ENCODE peak calls at places on chromosome 10, in six cellular contexts. T is activated B cell treated with CpG ODN at 0.5 μM for 24 hours, A is cardiac muscle cell, R is IMR-90, G is type B pancreatic cell, O is uterus. X is an unnamed sample.

GRCh38 chr10:47257396-47258120 is 42.4 kb upstream of the GDF10 start:
- DNase-seq in G (no peak), O (no peak), A (no peak), R (peak; percentile 65), T (no peak), X (no peak)

GRCh38 chr10:30374353-30374752 is 25.3 kb upstream of the MTPAP start:
- DNase-seq in G (no peak), R (no peak), O (no peak), A (peak; percentile 35), T (no peak), X (no peak)

GRCh38 chr10:105352827-105353226 is 711.7 kb downstream of the SORCS3 start:
- DNase-seq in O (no peak), R (no peak), A (no peak), G (no peak), T (no peak), X (no peak)

GRCh38 chr10:128318868-128319267 is 192.6 kb upstream of the MKI67 start:
- DNase-seq in T (no peak), G (no peak), A (no peak), R (no peak), O (no peak), X (no peak)

GRCh38 chr10:123996302-123996701 is 97.1 kb downstream of the CHST15 start:
- DNase-seq in T (no peak), A (no peak), R (no peak), G (no peak), O (no peak), X (no peak)

GRCh38 chr10:12214763-12215218 is 18.8 kb downstream of the CDC123 start:
- DNase-seq in G (no peak), A (peak; percentile 68), O (no peak), R (peak; percentile 64), T (no peak), X (peak; percentile 32)

GRCh38 chr10:75662715-75663114 is 231.3 kb downstream of the LRMDA start:
- DNase-seq in T (no peak), O (peak; percentile 76), A (no peak), G (no peak), R (no peak), X (peak; percentile 80)

GRCh38 chr10:125149278-125150047 is 10.9 kb downstream of the CTBP2 start:
- DNase-seq in T (no peak), R (peak; percentile 87), G (no peak), A (no peak), O (peak; percentile 64), X (peak; percentile 84)

GRCh38 chr10:56505555-56505954 is 144.5 kb upstream of the ZWINT start:
- DNase-seq in A (no peak), R (no peak), G (no peak), T (no peak), O (no peak), X (no peak)

GRCh38 chr10:110336111-110336721 is 31.5 kb upstream of the SMNDC1 start:
- DNase-seq in R (peak; percentile 98), G (no peak), A (peak; percentile 49), T (no peak), O (no peak), X (peak; percentile 64)

GRCh38 chr10:50318129-50318528 is 66.8 kb upstream of the ASAH2 start:
- DNase-seq in O (no peak), R (no peak), T (no peak), A (no peak), G (no peak), X (no peak)

GRCh38 chr10:73886085-73886529 is 11.8 kb upstream of the CAMK2G start:
- DNase-seq in A (peak; percentile 82), G (no peak), O (peak; percentile 79), T (peak; percentile 52), R (peak; percentile 82), X (peak; percentile 73)

GRCh38 chr10:71725998-71726672 is 6.6 kb upstream of the C10orf105 start:
- DNase-seq in T (no peak), A (no peak), O (no peak), G (no peak), R (peak; percentile 39), X (no peak)

GRCh38 chr10:6119423-6119822 is 30.6 kb downstream of the RBM17 start:
- DNase-seq in T (no peak), R (no peak), A (no peak), G (no peak), O (no peak), X (no peak)

GRCh38 chr10:88370713-88371112 is 212.4 kb downstream of the RNLS start:
- DNase-seq in T (no peak), G (no peak), A (no peak), R (no peak), O (no peak), X (no peak)

GRCh38 chr10:84665883-84666463 is 337.6 kb downstream of the CCSER2 start:
- DNase-seq in A (peak; percentile 21), R (no peak), T (no peak), O (no peak), G (no peak), X (no peak)
- TF ChIP-seq CTCF in A (no peak), R (peak; percentile 18), T (no peak), O (no peak), G (peak; percentile 59), X (no peak)

GRCh38 chr10:42951486-42952251 is 125.2 kb upstream of the RET start:
- DNase-seq in R (no peak), O (no peak), T (peak; percentile 4), G (peak; percentile 66), A (peak; percentile 45), X (peak; percentile 84)
- TF ChIP-seq CTCF in R (no peak), O (no peak), T (no peak), G (no peak), A (no peak), X (no peak)

DNA sequence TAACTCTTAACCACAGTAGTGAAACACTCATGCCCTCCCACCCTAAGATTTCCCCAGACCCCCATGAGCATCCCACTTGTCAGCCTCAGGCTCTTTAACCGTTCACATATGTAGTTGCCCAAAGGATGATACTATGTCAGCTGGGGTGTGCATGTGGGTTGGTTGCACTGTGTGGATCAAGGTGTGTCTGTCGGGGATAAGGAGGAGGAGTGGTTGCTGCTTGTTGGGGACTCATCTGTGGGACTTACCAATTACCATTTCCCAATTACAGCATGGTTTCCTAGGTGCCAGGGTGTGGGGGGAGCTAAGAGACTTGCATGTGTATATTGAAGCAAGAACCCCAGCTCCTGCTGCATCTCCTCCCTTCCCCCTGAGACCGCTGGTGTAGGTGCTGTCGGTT is 48.8 kb downstream of the CELF2 start:
- DNase-seq in G (no peak), T (no peak), R (no peak), O (no peak), A (no peak), X (no peak)
- TF ChIP-seq CTCF in G (no peak), T (no peak), R (no peak), O (no peak), A (no peak), X (no peak)

GRCh38 chr10:89391882-89392756 is at the start of gene IFIT1:
- DNase-seq in O (peak; percentile 36), G (no peak), T (no peak), R (peak; percentile 95), A (peak; percentile 86), X (no peak)
- TF ChIP-seq CTCF in O (no peak), G (no peak), T (no peak), R (no peak), A (no peak), X (no peak)

GRCh38 chr10:119174109-119174508 is 4.5 kb downstream of the PRDX3 start:
- DNase-seq in G (no peak), O (no peak), T (no peak), R (no peak), A (no peak), X (no peak)

GRCh38 chr10:119176166-119176565 is 2.4 kb downstream of the PRDX3 start:
- DNase-seq in T (no peak), G (no peak), O (no peak), A (no peak), R (no peak), X (no peak)

GRCh38 chr10:119177708-119178370 is 773 bp downstream of the PRDX3 start:
- DNase-seq in R (no peak), O (no peak), G (no peak), A (no peak), T (no peak), X (no peak)

GRCh38 chr10:119178371-119179119 is at the start of gene PRDX3:
- DNase-seq in G (peak; percentile 95), A (peak; percentile 96), T (peak; percentile 92), R (peak; percentile 83), O (peak; percentile 92), X (peak; percentile 99)
- TF ChIP-seq CTCF in G (no peak), A (peak; percentile 14), T (no peak), R (peak; percentile 13), O (peak; percentile 37), X (no peak)

GRCh38 chr10:96321822-96322221 is 17.6 kb downstream of the DNTT start:
- DNase-seq in G (no peak), T (no peak), A (no peak), R (no peak), O (no peak), X (no peak)
- TF ChIP-seq CTCF in G (peak; percentile 16), T (no peak), A (no peak), R (no peak), O (no peak), X (no peak)

X was measured in lower leg skin.